ENCODE peak calls at places on chromosomes 11 and 22, in nine cellular contexts. J, A, Q, U, V, Z, O, C and R are unnamed samples.

GRCh38 chr11:41982975-41983374 is 523.5 kb upstream of the LRRC4C start:
- DNase-seq in J (no peak), A (no peak), Q (no peak), U (no peak), V (no peak), Z (no peak), O (no peak), C (no peak), R (no peak)

GRCh38 chr22:27348634-27349033 is 452.9 kb downstream of the MN1 start:
- DNase-seq in J (no peak), A (peak), Q (peak), U (no peak), V (no peak), Z (no peak), O (no peak), C (no peak), R (no peak)

GRCh38 chr11:86874314-86875056 is 74.1 kb downstream of the PRSS23 start:
- DNase-seq in J (no peak), A (peak), Q (no peak), U (no peak), V (no peak), Z (no peak), O (no peak), C (no peak), R (no peak)

GRCh38 chr11:130999992-131000770 is 83.9 kb upstream of the SNX19 start:
- DNase-seq in J (no peak), A (peak), Q (peak), U (no peak), V (peak), Z (peak), O (no peak), C (peak), R (no peak)

GRCh38 chr11:87019582-87020271 is 18.0 kb upstream of the TMEM135 start:
- DNase-seq in J (no peak), A (no peak), Q (no peak), U (no peak), V (no peak), Z (no peak), O (no peak), C (no peak), R (no peak)

GRCh38 chr11:29300441-29300840 is 716.4 kb downstream of the KCNA4 start:
- DNase-seq in J (no peak), A (peak), Q (peak), U (no peak), V (peak), Z (no peak), O (no peak), C (no peak), R (no peak)

GRCh38 chr22:39348909-39349505 is 784 bp upstream of the SYNGR1 start:
- DNase-seq in J (no peak), A (peak), Q (no peak), U (no peak), V (no peak), Z (no peak), O (no peak), C (peak), R (peak)

GRCh38 chr11:2139118-2139490 is at the start of gene IGF2:
- DNase-seq in J (no peak), A (no peak), Q (no peak), U (no peak), V (no peak), Z (no peak), O (no peak), C (peak), R (no peak)